ENCODE peak calls at places on chromosome X, in nine cellular contexts. One of them, this sample, is unnamed.

GRCh38 chrX:133985164-133986007 is at the start of gene GPC3:
- DNase-seq in PC-9: no peak
- DNase-seq in left ventricle myocardium inferior: peak; percentile 15
- DNase-seq in BE2C: peak; percentile 76
- DNase-seq in brain microvascular endothelial cell: no peak
- DNase-seq in sigmoid colon: peak; percentile 72
- DNase-seq in tibial artery: no peak
- DNase-seq in MG63: peak; percentile 60
- DNase-seq in GM23248: no peak
- DNase-seq in this sample: peak; percentile 0

GRCh38 chrX:23557070-23557469 is 110.2 kb upstream of the PRDX4 start:
- DNase-seq in MG63: no peak
- DNase-seq in brain microvascular endothelial cell: no peak
- DNase-seq in tibial artery: no peak
- DNase-seq in left ventricle myocardium inferior: no peak
- DNase-seq in sigmoid colon: no peak
- DNase-seq in PC-9: no peak
- DNase-seq in GM23248: no peak
- DNase-seq in BE2C: no peak
- DNase-seq in this sample: peak; percentile 11

GRCh38 chrX:434946-435345 is 48.2 kb upstream of the PPP2R3B start:
- DNase-seq in PC-9: no peak
- DNase-seq in brain microvascular endothelial cell: no peak
- DNase-seq in left ventricle myocardium inferior: no peak
- DNase-seq in BE2C: no peak
- DNase-seq in tibial artery: no peak
- DNase-seq in sigmoid colon: peak; percentile 27
- DNase-seq in MG63: no peak
- DNase-seq in GM23248: no peak
- DNase-seq in this sample: no peak

GRCh38 chrX:51395807-51396728 is 63.4 kb downstream of the NUDT10 start:
- DNase-seq in BE2C: peak; percentile 35
- DNase-seq in tibial artery: no peak
- DNase-seq in PC-9: no peak
- DNase-seq in brain microvascular endothelial cell: no peak
- DNase-seq in GM23248: peak; percentile 12
- DNase-seq in sigmoid colon: peak; percentile 62
- DNase-seq in left ventricle myocardium inferior: no peak
- DNase-seq in MG63: no peak
- DNase-seq in this sample: no peak

GRCh38 chrX:97898798-97899197 is 1015.1 kb downstream of the RPA4 start:
- DNase-seq in BE2C: no peak
- DNase-seq in PC-9: no peak
- DNase-seq in left ventricle myocardium inferior: no peak
- DNase-seq in MG63: no peak
- DNase-seq in GM23248: peak; percentile 7
- DNase-seq in tibial artery: no peak
- DNase-seq in sigmoid colon: no peak
- DNase-seq in brain microvascular endothelial cell: no peak
- DNase-seq in this sample: peak; percentile 57

GRCh38 chrX:134546187-134546586 is 86.2 kb downstream of the HPRT1 start:
- DNase-seq in brain microvascular endothelial cell: no peak
- DNase-seq in left ventricle myocardium inferior: no peak
- DNase-seq in sigmoid colon: no peak
- DNase-seq in MG63: no peak
- DNase-seq in PC-9: no peak
- DNase-seq in tibial artery: no peak
- DNase-seq in BE2C: no peak
- DNase-seq in GM23248: no peak
- DNase-seq in this sample: no peak

GRCh38 chrX:22952011-22952410 is 47.7 kb upstream of the DDX53 start:
- DNase-seq in brain microvascular endothelial cell: peak; percentile 59
- DNase-seq in BE2C: peak; percentile 39
- DNase-seq in left ventricle myocardium inferior: no peak
- DNase-seq in sigmoid colon: no peak
- DNase-seq in PC-9: no peak
- DNase-seq in tibial artery: no peak
- DNase-seq in GM23248: no peak
- DNase-seq in MG63: peak; percentile 26
- DNase-seq in this sample: peak; percentile 51

GRCh38 chrX:13048265-13048664 is 3.8 kb upstream of the FAM9C start:
- DNase-seq in tibial artery: no peak
- DNase-seq in brain microvascular endothelial cell: peak; percentile 45
- DNase-seq in sigmoid colon: no peak
- DNase-seq in MG63: no peak
- DNase-seq in left ventricle myocardium inferior: no peak
- DNase-seq in PC-9: no peak
- DNase-seq in GM23248: peak; percentile 48
- DNase-seq in BE2C: no peak
- DNase-seq in this sample: peak; percentile 65

GRCh38 chrX:43973249-43973672 is at the start of gene NDP:
- DNase-seq in PC-9: no peak
- DNase-seq in tibial artery: no peak
- DNase-seq in BE2C: peak; percentile 34
- DNase-seq in brain microvascular endothelial cell: no peak
- DNase-seq in left ventricle myocardium inferior: no peak
- DNase-seq in sigmoid colon: no peak
- DNase-seq in MG63: peak; percentile 7
- DNase-seq in GM23248: peak; percentile 34
- DNase-seq in this sample: no peak

GRCh38 chrX:49308604-49309269 is 5.3 kb downstream of the GAGE10 start:
- DNase-seq in BE2C: no peak
- DNase-seq in MG63: no peak
- DNase-seq in tibial artery: no peak
- DNase-seq in GM23248: peak; percentile 36
- DNase-seq in sigmoid colon: no peak
- DNase-seq in left ventricle myocardium inferior: peak; percentile 17
- DNase-seq in brain microvascular endothelial cell: no peak
- DNase-seq in PC-9: no peak
- DNase-seq in this sample: no peak

GRCh38 chrX:11792461-11793421 is 34.7 kb downstream of the MSL3 start:
- DNase-seq in left ventricle myocardium inferior: no peak
- DNase-seq in tibial artery: no peak
- DNase-seq in GM23248: no peak
- DNase-seq in sigmoid colon: no peak
- DNase-seq in MG63: no peak
- DNase-seq in PC-9: no peak
- DNase-seq in brain microvascular endothelial cell: no peak
- DNase-seq in BE2C: no peak
- DNase-seq in this sample: no peak

GRCh38 chrX:53474707-53475106 is 40.5 kb upstream of the HSD17B10 start:
- DNase-seq in BE2C: no peak
- DNase-seq in brain microvascular endothelial cell: no peak
- DNase-seq in PC-9: no peak
- DNase-seq in tibial artery: no peak
- DNase-seq in MG63: no peak
- DNase-seq in sigmoid colon: no peak
- DNase-seq in left ventricle myocardium inferior: no peak
- DNase-seq in GM23248: no peak
- DNase-seq in this sample: no peak

GRCh38 chrX:20388594-20388993 is 121.9 kb upstream of the RPS6KA3 start:
- DNase-seq in tibial artery: no peak
- DNase-seq in MG63: no peak
- DNase-seq in PC-9: no peak
- DNase-seq in left ventricle myocardium inferior: no peak
- DNase-seq in brain microvascular endothelial cell: no peak
- DNase-seq in sigmoid colon: no peak
- DNase-seq in BE2C: no peak
- DNase-seq in GM23248: no peak
- DNase-seq in this sample: no peak

GRCh38 chrX:1138476-1138875 is 74.0 kb downstream of the CRLF2 start:
- DNase-seq in sigmoid colon: peak; percentile 18
- DNase-seq in tibial artery: peak; percentile 34
- DNase-seq in GM23248: no peak
- DNase-seq in BE2C: no peak
- DNase-seq in left ventricle myocardium inferior: no peak
- DNase-seq in PC-9: no peak
- DNase-seq in brain microvascular endothelial cell: no peak
- DNase-seq in MG63: no peak
- DNase-seq in this sample: no peak

GRCh38 chrX:31580726-31581125 is 508.9 kb upstream of the FTHL17 start:
- DNase-seq in GM23248: peak; percentile 74
- DNase-seq in BE2C: no peak
- DNase-seq in sigmoid colon: no peak
- DNase-seq in PC-9: no peak
- DNase-seq in brain microvascular endothelial cell: peak; percentile 7
- DNase-seq in MG63: no peak
- DNase-seq in left ventricle myocardium inferior: no peak
- DNase-seq in tibial artery: no peak
- DNase-seq in this sample: peak; percentile 52

GRCh38 chrX:2488621-2489285 is 12.0 kb downstream of the DHRSX start:
- DNase-seq in tibial artery: no peak
- DNase-seq in BE2C: no peak
- DNase-seq in MG63: no peak
- DNase-seq in brain microvascular endothelial cell: no peak
- DNase-seq in PC-9: no peak
- DNase-seq in sigmoid colon: no peak
- DNase-seq in GM23248: no peak
- DNase-seq in left ventricle myocardium inferior: no peak
- DNase-seq in this sample: no peak
- H3K36me3 ChIP-seq in tibial artery: peaks cover 45% of the 10 kb centered on the region
- H3K36me3 ChIP-seq in BE2C: peaks cover 3% of the 10 kb centered on the region
- H3K36me3 ChIP-seq in MG63: peaks cover 89% of the 10 kb centered on the region
- H3K36me3 ChIP-seq in brain microvascular endothelial cell: peaks cover 41% of the 10 kb centered on the region
- H3K36me3 ChIP-seq in PC-9: no peaks in the 10 kb centered on the region
- H3K36me3 ChIP-seq in sigmoid colon: peaks cover 24% of the 10 kb centered on the region
- H3K36me3 ChIP-seq in GM23248: no peaks in the 10 kb centered on the region
- H3K36me3 ChIP-seq in left ventricle myocardium inferior: peaks cover 50% of the 10 kb centered on the region
- H3K36me3 ChIP-seq in this sample: peaks cover 51% of the 10 kb centered on the region

GRCh38 chrX:136867096-136867491 is 13.4 kb downstream of the RBMX start:
- DNase-seq in tibial artery: no peak
- DNase-seq in GM23248: peak; percentile 16
- DNase-seq in left ventricle myocardium inferior: no peak
- DNase-seq in brain microvascular endothelial cell: no peak
- DNase-seq in MG63: no peak
- DNase-seq in sigmoid colon: no peak
- DNase-seq in BE2C: no peak
- DNase-seq in PC-9: no peak
- DNase-seq in this sample: peak; percentile 23
- H3K36me3 ChIP-seq in tibial artery: peaks cover 33% of the 10 kb centered on the region
- H3K36me3 ChIP-seq in GM23248: peaks cover 35% of the 10 kb centered on the region
- H3K36me3 ChIP-seq in left ventricle myocardium inferior: peaks cover 57% of the 10 kb centered on the region
- H3K36me3 ChIP-seq in brain microvascular endothelial cell: peaks cover 22% of the 10 kb centered on the region
- H3K36me3 ChIP-seq in MG63: peaks cover 32% of the 10 kb centered on the region
- H3K36me3 ChIP-seq in sigmoid colon: no peaks in the 10 kb centered on the region
- H3K36me3 ChIP-seq in BE2C: peaks cover 71% of the 10 kb centered on the region
- H3K36me3 ChIP-seq in PC-9: peaks cover 43% of the 10 kb centered on the region
- H3K36me3 ChIP-seq in this sample: peaks cover 38% of the 10 kb centered on the region

GRCh38 chrX:151920101-151920500 is 7.4 kb downstream of the MAGEA4 start:
- DNase-seq in tibial artery: no peak
- DNase-seq in left ventricle myocardium inferior: no peak
- DNase-seq in brain microvascular endothelial cell: no peak
- DNase-seq in PC-9: no peak
- DNase-seq in MG63: no peak
- DNase-seq in sigmoid colon: no peak
- DNase-seq in GM23248: no peak
- DNase-seq in BE2C: no peak
- DNase-seq in this sample: no peak

GRCh38 chrX:151920530-151920929 is 7.8 kb downstream of the MAGEA4 start:
- DNase-seq in PC-9: no peak
- DNase-seq in tibial artery: no peak
- DNase-seq in MG63: no peak
- DNase-seq in BE2C: no peak
- DNase-seq in sigmoid colon: no peak
- DNase-seq in left ventricle myocardium inferior: no peak
- DNase-seq in brain microvascular endothelial cell: no peak
- DNase-seq in GM23248: no peak
- DNase-seq in this sample: no peak

GRCh38 chrX:151922692-151923091 is 10.0 kb downstream of the MAGEA4 start:
- DNase-seq in BE2C: no peak
- DNase-seq in sigmoid colon: no peak
- DNase-seq in GM23248: no peak
- DNase-seq in left ventricle myocardium inferior: no peak
- DNase-seq in PC-9: no peak
- DNase-seq in MG63: no peak
- DNase-seq in brain microvascular endothelial cell: no peak
- DNase-seq in tibial artery: no peak
- DNase-seq in this sample: no peak

GRCh38 chrX:151921292-151921691 is 8.6 kb downstream of the MAGEA4 start:
- DNase-seq in brain microvascular endothelial cell: no peak
- DNase-seq in left ventricle myocardium inferior: no peak
- DNase-seq in BE2C: no peak
- DNase-seq in MG63: no peak
- DNase-seq in PC-9: no peak
- DNase-seq in GM23248: no peak
- DNase-seq in sigmoid colon: no peak
- DNase-seq in tibial artery: no peak
- DNase-seq in this sample: no peak

GRCh38 chrX:151921866-151922265 is 9.2 kb downstream of the MAGEA4 start:
- DNase-seq in tibial artery: no peak
- DNase-seq in BE2C: no peak
- DNase-seq in MG63: no peak
- DNase-seq in left ventricle myocardium inferior: no peak
- DNase-seq in GM23248: no peak
- DNase-seq in sigmoid colon: no peak
- DNase-seq in PC-9: no peak
- DNase-seq in brain microvascular endothelial cell: no peak
- DNase-seq in this sample: no peak
- H3K36me3 ChIP-seq in tibial artery: no peaks in the 10 kb centered on the region
- H3K36me3 ChIP-seq in BE2C: no peaks in the 10 kb centered on the region
- H3K36me3 ChIP-seq in MG63: no peaks in the 10 kb centered on the region
- H3K36me3 ChIP-seq in left ventricle myocardium inferior: no peaks in the 10 kb centered on the region
- H3K36me3 ChIP-seq in GM23248: no peaks in the 10 kb centered on the region
- H3K36me3 ChIP-seq in sigmoid colon: no peaks in the 10 kb centered on the region
- H3K36me3 ChIP-seq in PC-9: peaks cover 5% of the 10 kb centered on the region
- H3K36me3 ChIP-seq in brain microvascular endothelial cell: no peaks in the 10 kb centered on the region
- H3K36me3 ChIP-seq in this sample: no peaks in the 10 kb centered on the region

GRCh38 chrX:71292669-71293379 is 8.7 kb upstream of the ITGB1BP2 start:
- DNase-seq in PC-9: no peak
- DNase-seq in sigmoid colon: no peak
- DNase-seq in MG63: no peak
- DNase-seq in tibial artery: no peak
- DNase-seq in left ventricle myocardium inferior: no peak
- DNase-seq in BE2C: no peak
- DNase-seq in GM23248: peak; percentile 57
- DNase-seq in brain microvascular endothelial cell: peak; percentile 40
- DNase-seq in this sample: peak; percentile 72

GRCh38 chrX:71301195-71301924 is at the start of gene ITGB1BP2:
- DNase-seq in left ventricle myocardium inferior: peak; percentile 13
- DNase-seq in BE2C: peak; percentile 11
- DNase-seq in MG63: no peak
- DNase-seq in GM23248: peak; percentile 36
- DNase-seq in tibial artery: peak; percentile 67
- DNase-seq in PC-9: no peak
- DNase-seq in brain microvascular endothelial cell: no peak
- DNase-seq in sigmoid colon: peak; percentile 66
- DNase-seq in this sample: peak; percentile 57

GRCh38 chrX:71298119-71298518 is 3.4 kb upstream of the ITGB1BP2 start:
- DNase-seq in BE2C: no peak
- DNase-seq in brain microvascular endothelial cell: no peak
- DNase-seq in left ventricle myocardium inferior: no peak
- DNase-seq in GM23248: no peak
- DNase-seq in sigmoid colon: no peak
- DNase-seq in PC-9: no peak
- DNase-seq in MG63: no peak
- DNase-seq in tibial artery: no peak
- DNase-seq in this sample: no peak

GRCh38 chrX:71291381-71291780 is 7.9 kb downstream of the NONO start:
- DNase-seq in GM23248: no peak
- DNase-seq in BE2C: no peak
- DNase-seq in tibial artery: no peak
- DNase-seq in sigmoid colon: no peak
- DNase-seq in PC-9: no peak
- DNase-seq in brain microvascular endothelial cell: no peak
- DNase-seq in left ventricle myocardium inferior: no peak
- DNase-seq in MG63: no peak
- DNase-seq in this sample: peak; percentile 35

GRCh38 chrX:71296806-71297205 is 4.7 kb upstream of the ITGB1BP2 start:
- DNase-seq in sigmoid colon: no peak
- DNase-seq in brain microvascular endothelial cell: no peak
- DNase-seq in GM23248: no peak
- DNase-seq in tibial artery: no peak
- DNase-seq in PC-9: no peak
- DNase-seq in MG63: no peak
- DNase-seq in left ventricle myocardium inferior: no peak
- DNase-seq in BE2C: no peak
- DNase-seq in this sample: no peak
- H3K36me3 ChIP-seq in sigmoid colon: peaks cover 32% of the 10 kb centered on the region
- H3K36me3 ChIP-seq in brain microvascular endothelial cell: peaks cover 66% of the 10 kb centered on the region
- H3K36me3 ChIP-seq in GM23248: peaks cover 30% of the 10 kb centered on the region
- H3K36me3 ChIP-seq in tibial artery: peaks cover 89% of the 10 kb centered on the region
- H3K36me3 ChIP-seq in PC-9: peaks cover 26% of the 10 kb centered on the region
- H3K36me3 ChIP-seq in MG63: peaks cover 66% of the 10 kb centered on the region
- H3K36me3 ChIP-seq in left ventricle myocardium inferior: peaks cover 88% of the 10 kb centered on the region
- H3K36me3 ChIP-seq in BE2C: peaks cover 72% of the 10 kb centered on the region
- H3K36me3 ChIP-seq in this sample: peaks cover 51% of the 10 kb centered on the region